ENCODE peak calls at places on chromosomes 3 and 15, in ten cellular contexts. One of them, this sample, is unnamed.

GRCh38 chr3:173267716-173268115 is 126.7 kb upstream of the SPATA16 start:
- DNase-seq in WTC11: no peak
- DNase-seq in RWPE1: no peak
- DNase-seq in body of pancreas: no peak
- DNase-seq in B cell: no peak
- DNase-seq in heart right ventricle: no peak
- DNase-seq in psoas muscle: no peak
- DNase-seq in neural progenitor cell: no peak
- DNase-seq in AG10803: no peak
- DNase-seq in brain microvascular endothelial cell: no peak
- DNase-seq in this sample: no peak

GRCh38 chr15:70703483-70703882 is 59.9 kb downstream of the UACA start:
- DNase-seq in WTC11: no peak
- DNase-seq in RWPE1: no peak
- DNase-seq in body of pancreas: no peak
- DNase-seq in B cell: no peak
- DNase-seq in heart right ventricle: no peak
- DNase-seq in psoas muscle: no peak
- DNase-seq in neural progenitor cell: peak
- DNase-seq in AG10803: no peak
- DNase-seq in brain microvascular endothelial cell: peak
- DNase-seq in this sample: no peak

GRCh38 chr3:50126287-50127211 is 28.6 kb upstream of the SEMA3F start:
- DNase-seq in WTC11: no peak
- DNase-seq in RWPE1: no peak
- DNase-seq in body of pancreas: no peak
- DNase-seq in B cell: peak
- DNase-seq in heart right ventricle: no peak
- DNase-seq in psoas muscle: peak
- DNase-seq in neural progenitor cell: peak
- DNase-seq in AG10803: peak
- DNase-seq in brain microvascular endothelial cell: no peak
- DNase-seq in this sample: peak

GRCh38 chr15:63601026-63601726 is 4.0 kb downstream of the FBXL22 start:
- DNase-seq in WTC11: peak
- DNase-seq in RWPE1: peak
- DNase-seq in body of pancreas: peak
- DNase-seq in B cell: peak
- DNase-seq in heart right ventricle: no peak
- DNase-seq in psoas muscle: peak
- DNase-seq in neural progenitor cell: peak
- DNase-seq in AG10803: peak
- DNase-seq in brain microvascular endothelial cell: peak
- DNase-seq in this sample: no peak

GRCh38 chr3:152320201-152320617 is 51.5 kb downstream of the MBNL1 start:
- DNase-seq in WTC11: no peak
- DNase-seq in RWPE1: no peak
- DNase-seq in body of pancreas: no peak
- DNase-seq in B cell: no peak
- DNase-seq in heart right ventricle: no peak
- DNase-seq in psoas muscle: no peak
- DNase-seq in neural progenitor cell: no peak
- DNase-seq in AG10803: no peak
- DNase-seq in brain microvascular endothelial cell: peak
- DNase-seq in this sample: no peak

GRCh38 chr15:45333550-45333949 is 44.8 kb downstream of the GATM start:
- DNase-seq in WTC11: no peak
- DNase-seq in RWPE1: no peak
- DNase-seq in body of pancreas: peak
- DNase-seq in B cell: no peak
- DNase-seq in heart right ventricle: peak
- DNase-seq in psoas muscle: peak
- DNase-seq in neural progenitor cell: no peak
- DNase-seq in AG10803: peak
- DNase-seq in brain microvascular endothelial cell: peak
- DNase-seq in this sample: no peak

GRCh38 chr15:62857411-62857853 is 185.1 kb upstream of the TPM1 start:
- DNase-seq in WTC11: no peak
- DNase-seq in RWPE1: peak
- DNase-seq in body of pancreas: no peak
- DNase-seq in B cell: no peak
- DNase-seq in heart right ventricle: no peak
- DNase-seq in psoas muscle: no peak
- DNase-seq in neural progenitor cell: no peak
- DNase-seq in AG10803: no peak
- DNase-seq in brain microvascular endothelial cell: no peak
- DNase-seq in this sample: no peak

GRCh38 chr15:85831415-85832113 is 36.8 kb upstream of the KLHL25 start:
- DNase-seq in WTC11: peak
- DNase-seq in RWPE1: peak
- DNase-seq in body of pancreas: peak
- DNase-seq in B cell: no peak
- DNase-seq in heart right ventricle: peak
- DNase-seq in psoas muscle: peak
- DNase-seq in neural progenitor cell: peak
- DNase-seq in AG10803: peak
- DNase-seq in brain microvascular endothelial cell: peak
- DNase-seq in this sample: no peak

GRCh38 chr15:66050264-66050663 is 181.0 kb downstream of the RAB11A start:
- DNase-seq in WTC11: no peak
- DNase-seq in RWPE1: no peak
- DNase-seq in body of pancreas: no peak
- DNase-seq in B cell: no peak
- DNase-seq in heart right ventricle: no peak
- DNase-seq in psoas muscle: no peak
- DNase-seq in neural progenitor cell: no peak
- DNase-seq in AG10803: no peak
- DNase-seq in brain microvascular endothelial cell: no peak
- DNase-seq in this sample: no peak

GRCh38 chr3:117238805-117239204 is 529.2 kb downstream of the TUSC7 start:
- DNase-seq in WTC11: peak
- DNase-seq in RWPE1: no peak
- DNase-seq in body of pancreas: no peak
- DNase-seq in B cell: no peak
- DNase-seq in heart right ventricle: no peak
- DNase-seq in psoas muscle: no peak
- DNase-seq in neural progenitor cell: peak
- DNase-seq in AG10803: no peak
- DNase-seq in brain microvascular endothelial cell: no peak
- DNase-seq in this sample: no peak

GRCh38 chr3:177229791-177230190 is 32.5 kb upstream of the TBL1XR1 start:
- DNase-seq in WTC11: no peak
- DNase-seq in RWPE1: no peak
- DNase-seq in body of pancreas: no peak
- DNase-seq in B cell: no peak
- DNase-seq in heart right ventricle: no peak
- DNase-seq in psoas muscle: no peak
- DNase-seq in neural progenitor cell: no peak
- DNase-seq in AG10803: peak
- DNase-seq in brain microvascular endothelial cell: no peak
- DNase-seq in this sample: no peak

GRCh38 chr3:67028385-67028784 is 30.3 kb downstream of the KBTBD8 start:
- DNase-seq in WTC11: no peak
- DNase-seq in RWPE1: no peak
- DNase-seq in body of pancreas: no peak
- DNase-seq in B cell: no peak
- DNase-seq in heart right ventricle: no peak
- DNase-seq in psoas muscle: no peak
- DNase-seq in neural progenitor cell: no peak
- DNase-seq in AG10803: no peak
- DNase-seq in brain microvascular endothelial cell: no peak
- DNase-seq in this sample: no peak

GRCh38 chr3:36843065-36844051 is 79.0 kb upstream of the DCLK3 start:
- DNase-seq in WTC11: peak
- DNase-seq in RWPE1: peak
- DNase-seq in body of pancreas: no peak
- DNase-seq in B cell: no peak
- DNase-seq in heart right ventricle: no peak
- DNase-seq in psoas muscle: no peak
- DNase-seq in neural progenitor cell: peak
- DNase-seq in AG10803: peak
- DNase-seq in brain microvascular endothelial cell: peak
- DNase-seq in this sample: no peak

GRCh38 chr3:140942221-140943104 is 827 bp downstream of the SLC25A36 start:
- DNase-seq in WTC11: peak
- DNase-seq in RWPE1: peak
- DNase-seq in body of pancreas: peak
- DNase-seq in B cell: peak
- DNase-seq in heart right ventricle: peak
- DNase-seq in psoas muscle: peak
- DNase-seq in neural progenitor cell: peak
- DNase-seq in AG10803: peak
- DNase-seq in brain microvascular endothelial cell: peak
- DNase-seq in this sample: peak

DNA sequence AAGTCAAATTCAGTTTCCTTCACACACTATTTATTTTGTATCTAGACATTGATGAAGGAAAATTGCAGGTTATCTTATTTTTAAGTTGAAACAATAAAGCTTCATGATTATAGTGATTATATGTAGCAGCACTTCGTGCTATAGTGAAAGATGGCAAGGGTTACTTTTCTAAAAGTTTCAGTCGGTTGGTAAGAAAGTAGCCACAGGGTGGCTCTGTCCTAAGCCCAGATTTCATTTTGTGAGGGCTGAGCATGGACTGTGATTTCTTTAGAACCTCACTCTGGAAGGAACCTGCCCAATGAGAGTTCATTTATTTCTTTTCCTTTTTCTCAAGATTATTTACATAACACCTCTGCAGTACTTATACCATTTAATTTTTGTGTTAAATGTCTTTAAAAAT is 66.5 kb downstream of the NME9 start:
- DNase-seq in WTC11: no peak
- DNase-seq in RWPE1: no peak
- DNase-seq in body of pancreas: no peak
- DNase-seq in B cell: no peak
- DNase-seq in heart right ventricle: no peak
- DNase-seq in psoas muscle: no peak
- DNase-seq in neural progenitor cell: peak
- DNase-seq in AG10803: no peak
- DNase-seq in brain microvascular endothelial cell: no peak
- DNase-seq in this sample: no peak
- TF ChIP-seq CTCF in WTC11: no peak
- TF ChIP-seq CTCF in RWPE1: no peak
- TF ChIP-seq CTCF in body of pancreas: no peak
- TF ChIP-seq CTCF in B cell: no peak
- TF ChIP-seq CTCF in heart right ventricle: peak
- TF ChIP-seq CTCF in psoas muscle: peak
- TF ChIP-seq CTCF in neural progenitor cell: peak
- TF ChIP-seq CTCF in AG10803: no peak
- TF ChIP-seq CTCF in brain microvascular endothelial cell: peak
- TF ChIP-seq CTCF in this sample: no peak

GRCh38 chr3:9810846-9811245 is 784 bp downstream of the TTLL3 start:
- DNase-seq in WTC11: no peak
- DNase-seq in RWPE1: no peak
- DNase-seq in body of pancreas: no peak
- DNase-seq in B cell: no peak
- DNase-seq in heart right ventricle: no peak
- DNase-seq in psoas muscle: no peak
- DNase-seq in neural progenitor cell: no peak
- DNase-seq in AG10803: peak
- DNase-seq in brain microvascular endothelial cell: no peak
- DNase-seq in this sample: no peak

GRCh38 chr3:9810357-9810726 is 280 bp downstream of the TTLL3 start:
- DNase-seq in WTC11: peak
- DNase-seq in RWPE1: no peak
- DNase-seq in body of pancreas: no peak
- DNase-seq in B cell: no peak
- DNase-seq in heart right ventricle: peak
- DNase-seq in psoas muscle: no peak
- DNase-seq in neural progenitor cell: peak
- DNase-seq in AG10803: no peak
- DNase-seq in brain microvascular endothelial cell: no peak
- DNase-seq in this sample: no peak

GRCh38 chr3:9809239-9809614 is 835 bp upstream of the TTLL3 start:
- DNase-seq in WTC11: no peak
- DNase-seq in RWPE1: no peak
- DNase-seq in body of pancreas: peak
- DNase-seq in B cell: no peak
- DNase-seq in heart right ventricle: no peak
- DNase-seq in psoas muscle: no peak
- DNase-seq in neural progenitor cell: no peak
- DNase-seq in AG10803: no peak
- DNase-seq in brain microvascular endothelial cell: no peak
- DNase-seq in this sample: no peak

GRCh38 chr3:9808345-9809037 is 1.6 kb upstream of the TTLL3 start:
- DNase-seq in WTC11: peak
- DNase-seq in RWPE1: no peak
- DNase-seq in body of pancreas: no peak
- DNase-seq in B cell: peak
- DNase-seq in heart right ventricle: no peak
- DNase-seq in psoas muscle: no peak
- DNase-seq in neural progenitor cell: peak
- DNase-seq in AG10803: peak
- DNase-seq in brain microvascular endothelial cell: peak
- DNase-seq in this sample: no peak

GRCh38 chr3:9809615-9810356 is at the start of gene TTLL3:
- DNase-seq in WTC11: peak
- DNase-seq in RWPE1: no peak
- DNase-seq in body of pancreas: peak
- DNase-seq in B cell: peak
- DNase-seq in heart right ventricle: peak
- DNase-seq in psoas muscle: peak
- DNase-seq in neural progenitor cell: peak
- DNase-seq in AG10803: peak
- DNase-seq in brain microvascular endothelial cell: peak
- DNase-seq in this sample: peak
- TF ChIP-seq CTCF in WTC11: no peak
- TF ChIP-seq CTCF in RWPE1: no peak
- TF ChIP-seq CTCF in body of pancreas: no peak
- TF ChIP-seq CTCF in B cell: no peak
- TF ChIP-seq CTCF in heart right ventricle: no peak
- TF ChIP-seq CTCF in psoas muscle: no peak
- TF ChIP-seq CTCF in neural progenitor cell: no peak
- TF ChIP-seq CTCF in AG10803: no peak
- TF ChIP-seq CTCF in brain microvascular endothelial cell: no peak
- TF ChIP-seq CTCF in this sample: no peak

DNA sequence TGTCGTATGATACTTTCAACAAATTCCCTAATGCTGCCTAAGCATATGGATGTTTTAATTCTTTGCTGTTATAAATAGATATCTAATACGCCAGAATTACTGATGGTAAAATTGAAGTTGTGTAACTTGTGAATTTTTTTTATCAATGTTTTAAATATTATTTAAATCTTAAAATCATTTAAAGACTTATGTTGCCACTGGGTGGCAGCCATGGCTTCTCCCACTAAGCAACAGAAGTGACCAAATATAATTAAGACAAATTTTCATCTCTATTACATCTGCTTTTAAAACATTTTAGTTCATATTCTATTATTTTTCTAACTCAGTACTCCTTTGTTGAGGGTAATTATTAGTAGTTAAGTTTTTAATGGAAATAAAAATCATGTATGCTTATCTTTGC is 8.1 kb upstream of the IL20RB start:
- DNase-seq in WTC11: no peak
- DNase-seq in RWPE1: no peak
- DNase-seq in body of pancreas: no peak
- DNase-seq in B cell: no peak
- DNase-seq in heart right ventricle: no peak
- DNase-seq in psoas muscle: no peak
- DNase-seq in neural progenitor cell: no peak
- DNase-seq in AG10803: peak
- DNase-seq in brain microvascular endothelial cell: no peak
- DNase-seq in this sample: no peak
- TF ChIP-seq CTCF in WTC11: no peak
- TF ChIP-seq CTCF in RWPE1: peak
- TF ChIP-seq CTCF in body of pancreas: no peak
- TF ChIP-seq CTCF in B cell: no peak
- TF ChIP-seq CTCF in heart right ventricle: peak
- TF ChIP-seq CTCF in psoas muscle: no peak
- TF ChIP-seq CTCF in neural progenitor cell: no peak
- TF ChIP-seq CTCF in AG10803: peak
- TF ChIP-seq CTCF in brain microvascular endothelial cell: peak
- TF ChIP-seq CTCF in this sample: no peak

GRCh38 chr15:60737217-60737616 is 258.3 kb upstream of the ICE2 start:
- DNase-seq in WTC11: no peak
- DNase-seq in RWPE1: no peak
- DNase-seq in body of pancreas: no peak
- DNase-seq in B cell: no peak
- DNase-seq in heart right ventricle: no peak
- DNase-seq in psoas muscle: no peak
- DNase-seq in neural progenitor cell: no peak
- DNase-seq in AG10803: no peak
- DNase-seq in brain microvascular endothelial cell: no peak
- DNase-seq in this sample: no peak
- TF ChIP-seq CTCF in WTC11: no peak
- TF ChIP-seq CTCF in RWPE1: no peak
- TF ChIP-seq CTCF in body of pancreas: no peak
- TF ChIP-seq CTCF in B cell: no peak
- TF ChIP-seq CTCF in heart right ventricle: peak
- TF ChIP-seq CTCF in psoas muscle: no peak
- TF ChIP-seq CTCF in neural progenitor cell: peak
- TF ChIP-seq CTCF in AG10803: no peak
- TF ChIP-seq CTCF in brain microvascular endothelial cell: no peak
- TF ChIP-seq CTCF in this sample: no peak

This sample was measured in CD14-positive monocyte.